ENCODE peak calls at places on chromosome 18, in five cellular contexts. K is stomach, V is prostate gland, Y is uterus, C is tibial nerve. Z is an unnamed sample.

GRCh38 chr18:74069178-74070050 is 78.2 kb downstream of the FBXO15 start:
- DNase-seq in K (no peak), V (no peak), Y (no peak), C (no peak), Z (no peak)

GRCh38 chr18:48197819-48198218 is 211.4 kb downstream of the ZBTB7C start:
- DNase-seq in K (no peak), V (no peak), Y (no peak), C (no peak), Z (no peak)

GRCh38 chr18:50654658-50655550 is 95.0 kb downstream of the MAPK4 start:
- DNase-seq in K (no peak), V (no peak), Y (no peak), C (peak; percentile 16), Z (no peak)

GRCh38 chr18:9860682-9861081 is 25.1 kb upstream of the TXNDC2 start:
- DNase-seq in K (no peak), V (no peak), Y (no peak), C (no peak), Z (no peak)

GRCh38 chr18:68428026-68428425 is 286.9 kb downstream of the TMX3 start:
- DNase-seq in K (no peak), V (no peak), Y (no peak), C (no peak), Z (no peak)

GRCh38 chr18:8898990-8899389 is 193.6 kb downstream of the MTCL1 start:
- DNase-seq in K (no peak), V (no peak), Y (no peak), C (no peak), Z (no peak)

GRCh38 chr18:5868218-5868904 is 27.0 kb downstream of the TMEM200C start:
- DNase-seq in K (peak; percentile 63), V (peak; percentile 60), Y (peak; percentile 51), C (peak; percentile 75), Z (no peak)

GRCh38 chr18:47929681-47930085 is 776 bp downstream of the SMAD2 start:
- DNase-seq in K (no peak), V (peak; percentile 7), Y (no peak), C (peak; percentile 10), Z (no peak)

GRCh38 chr18:10044054-10044453 is 130.2 kb downstream of the VAPA start:
- DNase-seq in K (no peak), V (no peak), Y (no peak), C (no peak), Z (no peak)

GRCh38 chr18:45243347-45244095 is 371.8 kb upstream of the SLC14A2 start:
- DNase-seq in K (no peak), V (peak; percentile 15), Y (no peak), C (no peak), Z (no peak)

GRCh38 chr18:41992066-41992465 is 37.0 kb downstream of the PIK3C3 start:
- DNase-seq in K (no peak), V (no peak), Y (no peak), C (no peak), Z (no peak)

GRCh38 chr18:45168883-45169585 is 446.2 kb upstream of the SLC14A2 start:
- DNase-seq in K (no peak), V (no peak), Y (no peak), C (peak; percentile 38), Z (no peak)

GRCh38 chr18:49250819-49251388 is 209.5 kb downstream of the DYM start:
- DNase-seq in K (no peak), V (no peak), Y (no peak), C (no peak), Z (no peak)

GRCh38 chr18:8771930-8772329 is 66.6 kb downstream of the MTCL1 start:
- DNase-seq in K (peak; percentile 51), V (no peak), Y (no peak), C (peak; percentile 33), Z (no peak)

GRCh38 chr18:69217271-69217670 is 183.4 kb upstream of the DOK6 start:
- DNase-seq in K (no peak), V (no peak), Y (no peak), C (no peak), Z (no peak)

GRCh38 chr18:72762505-72763122 is 105.2 kb downstream of the NETO1 start:
- DNase-seq in K (no peak), V (peak; percentile 21), Y (no peak), C (peak; percentile 12), Z (no peak)

GRCh38 chr18:59957957-59958356 is 58.2 kb downstream of the PMAIP1 start:
- DNase-seq in K (peak; percentile 71), V (peak; percentile 20), Y (no peak), C (peak; percentile 8), Z (peak; percentile 9)

GRCh38 chr18:67104700-67105284 is 411.7 kb downstream of the DSEL start:
- DNase-seq in K (peak; percentile 65), V (peak; percentile 58), Y (no peak), C (peak; percentile 79), Z (no peak)

GRCh38 chr18:64981915-64982314 is 768.9 kb upstream of the CDH7 start:
- DNase-seq in K (no peak), V (no peak), Y (no peak), C (no peak), Z (no peak)

GRCh38 chr18:47767699-47768098 is 162.8 kb downstream of the SMAD2 start:
- DNase-seq in K (no peak), V (no peak), Y (no peak), C (no peak), Z (no peak)

GRCh38 chr18:51279367-51279984 is 82.0 kb upstream of the MEX3C start:
- DNase-seq in K (no peak), V (no peak), Y (no peak), C (no peak), Z (no peak)

GRCh38 chr18:74616494-74616893 is 18.8 kb downstream of the ZNF407 start:
- DNase-seq in K (no peak), V (no peak), Y (no peak), C (no peak), Z (no peak)

GRCh38 chr18:489244-490023 is 11.1 kb downstream of the COLEC12 start:
- DNase-seq in K (no peak), V (no peak), Y (no peak), C (no peak), Z (no peak)

GRCh38 chr18:9147440-9148238 is 11.1 kb downstream of the ANKRD12 start:
- DNase-seq in K (no peak), V (peak; percentile 45), Y (no peak), C (peak; percentile 15), Z (peak; percentile 33)

GRCh38 chr18:63997041-63997440 is 27.2 kb downstream of the SERPINB8 start:
- DNase-seq in K (no peak), V (no peak), Y (no peak), C (no peak), Z (no peak)

GRCh38 chr18:10164241-10165160 is 250.7 kb downstream of the VAPA start:
- DNase-seq in K (no peak), V (no peak), Y (no peak), C (no peak), Z (no peak)

GRCh38 chr18:53361044-53361443 is 863.4 kb downstream of the MBD2 start:
- DNase-seq in K (no peak), V (no peak), Y (no peak), C (no peak), Z (no peak)

GRCh38 chr18:40355701-40356100 is 1599.3 kb upstream of the PIK3C3 start:
- DNase-seq in K (no peak), V (no peak), Y (no peak), C (no peak), Z (no peak)

GRCh38 chr18:30280861-30281470 is 761.6 kb downstream of the DSC3 start:
- DNase-seq in K (no peak), V (peak; percentile 4), Y (no peak), C (peak; percentile 47), Z (no peak)

GRCh38 chr18:9642799-9643445 is 28.6 kb upstream of the PPP4R1 start:
- DNase-seq in K (no peak), V (no peak), Y (no peak), C (no peak), Z (no peak)

GRCh38 chr18:12307871-12308385 is at the start of gene TUBB6:
- DNase-seq in K (peak; percentile 47), V (no peak), Y (peak; percentile 83), C (peak; percentile 49), Z (peak; percentile 57)
- TF ChIP-seq POLR2A in K (no peak), V (peak; percentile 11), Y (peak; percentile 80), C (peak; percentile 41), Z (peak; percentile 91)

GRCh38 chr18:80227472-80227871 is 19.8 kb downstream of the PARD6G start:
- DNase-seq in K (no peak), V (no peak), Y (no peak), C (no peak), Z (no peak)
- TF ChIP-seq POLR2A in K (no peak), V (no peak), Y (no peak), C (no peak), Z (no peak)

GRCh38 chr18:23451491-23451890 is 1.6 kb upstream of the RIOK3 start:
- DNase-seq in K (no peak), V (no peak), Y (no peak), C (no peak), Z (no peak)

GRCh38 chr18:23452347-23452727 is 750 bp upstream of the RIOK3 start:
- DNase-seq in K (no peak), V (no peak), Y (no peak), C (no peak), Z (no peak)

GRCh38 chr18:23453657-23454011 is 547 bp downstream of the RIOK3 start:
- DNase-seq in K (no peak), V (peak; percentile 15), Y (no peak), C (no peak), Z (no peak)

GRCh38 chr18:23451011-23451410 is 2.1 kb upstream of the RIOK3 start:
- DNase-seq in K (no peak), V (no peak), Y (no peak), C (no peak), Z (no peak)

DNA sequence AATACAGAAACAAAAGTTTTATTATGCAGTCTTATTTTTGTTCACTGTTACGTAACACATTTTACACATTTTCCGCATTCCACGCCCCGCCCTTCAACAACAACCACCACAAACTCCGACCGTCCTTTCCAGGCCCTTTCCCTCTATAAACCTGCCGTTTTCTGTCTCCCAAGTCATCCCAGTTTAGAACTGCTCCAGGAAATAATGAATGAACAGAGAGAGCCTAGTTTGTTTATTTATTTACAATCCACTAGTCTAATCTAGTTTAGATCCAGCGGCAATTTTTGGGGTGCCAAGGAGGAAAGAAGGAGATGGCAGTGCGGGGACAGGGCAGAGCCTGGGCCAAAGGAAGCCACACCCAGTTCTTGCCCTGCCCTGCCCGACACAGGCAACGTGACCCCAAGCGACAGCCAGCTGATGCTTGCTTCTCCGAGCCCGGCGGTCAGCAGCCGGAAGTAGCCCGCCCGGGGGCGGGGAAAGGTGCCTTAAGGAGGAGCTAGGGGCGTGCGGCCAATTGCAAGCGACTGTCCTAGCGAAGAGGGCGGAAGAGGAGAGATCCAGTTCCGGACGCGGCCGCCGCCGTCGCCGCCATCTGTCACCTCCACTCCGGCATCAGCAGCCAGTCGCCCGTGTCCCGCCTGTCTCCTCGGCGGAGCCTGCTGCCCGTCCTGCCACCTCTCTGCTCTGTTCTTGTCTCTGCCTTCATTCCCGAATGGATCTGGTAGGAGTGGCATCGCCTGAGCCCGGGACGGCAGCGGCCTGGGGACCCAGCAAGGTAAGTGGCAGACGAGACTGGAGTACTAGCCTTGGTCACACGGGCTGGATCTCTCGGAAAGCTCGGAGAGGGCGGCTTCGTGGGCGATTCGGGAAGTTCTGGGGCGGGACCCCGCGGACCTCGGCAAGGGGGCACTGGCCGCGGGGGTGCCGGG is at the start of gene RIOK3:
- DNase-seq in K (peak; percentile 98), V (peak; percentile 97), Y (peak; percentile 96), C (peak; percentile 93), Z (peak; percentile 72)
- TF ChIP-seq POLR2A in K (peak; percentile 87), V (peak; percentile 97), Y (peak; percentile 86), C (peak; percentile 92), Z (peak; percentile 80)

GRCh38 chr18:4511166-4511565 is 56.1 kb upstream of the DLGAP1 start:
- DNase-seq in K (no peak), V (no peak), Y (no peak), C (no peak), Z (no peak)

GRCh38 chr18:4510160-4510559 is 55.1 kb upstream of the DLGAP1 start:
- DNase-seq in K (no peak), V (no peak), Y (no peak), C (no peak), Z (no peak)

GRCh38 chr18:4510709-4511108 is 55.6 kb upstream of the DLGAP1 start:
- DNase-seq in K (no peak), V (no peak), Y (no peak), C (no peak), Z (no peak)
- TF ChIP-seq POLR2A in K (no peak), V (no peak), Y (no peak), C (no peak), Z (no peak)

Z was measured in H54.